ENCODE peak calls at places on chromosomes 3 and 15, in six cellular contexts. X is neuronal stem cell, D is mesendoderm, L is H9, V is IMR-90, I is mesenchymal stem cell. U is an unnamed sample.

GRCh38 chr3:169454823-169455222 is 208.7 kb downstream of the MECOM start:
- DNase-seq in V (peak; percentile 59), I (peak; percentile 5), L (no peak), D (no peak), X (no peak), U (no peak)

GRCh38 chr3:13837751-13838150 is 42.1 kb downstream of the WNT7A start:
- DNase-seq in X (no peak), V (no peak), L (no peak), D (no peak), I (no peak), U (no peak)

GRCh38 chr3:184040010-184040409 is 8.5 kb downstream of the HTR3D start:
- DNase-seq in L (peak; percentile 63), I (peak; percentile 33), D (peak; percentile 74), X (no peak), V (peak; percentile 47), U (peak; percentile 51)

GRCh38 chr3:126102530-126102951 is 18.6 kb upstream of the SLC41A3 start:
- DNase-seq in V (peak; percentile 19), L (no peak), D (no peak), I (no peak), X (no peak), U (no peak)

GRCh38 chr3:186193534-186194450 is 84.9 kb upstream of the ETV5 start:
- DNase-seq in D (peak; percentile 54), V (no peak), I (peak; percentile 31), L (peak; percentile 77), X (peak; percentile 56), U (peak; percentile 80)

GRCh38 chr15:60590935-60591490 is 112.1 kb upstream of the ICE2 start:
- DNase-seq in X (peak; percentile 47), L (peak; percentile 68), D (peak; percentile 72), I (peak; percentile 54), V (peak; percentile 36), U (no peak)

GRCh38 chr3:30913176-30913575 is 18.7 kb upstream of the GADL1 start:
- DNase-seq in V (no peak), D (no peak), L (no peak), X (no peak), I (no peak), U (no peak)

GRCh38 chr3:169455472-169455871 is 208.0 kb downstream of the MECOM start:
- DNase-seq in D (no peak), L (no peak), I (no peak), V (no peak), X (no peak), U (no peak)

GRCh38 chr3:41277790-41278465 is 78.6 kb downstream of the CTNNB1 start:
- DNase-seq in L (peak; percentile 70), D (peak; percentile 48), X (no peak), V (no peak), I (no peak), U (peak; percentile 59)

GRCh38 chr3:122621112-122621511 is 43.7 kb downstream of the PARP15 start:
- DNase-seq in X (no peak), L (no peak), I (no peak), V (no peak), D (no peak), U (no peak)

GRCh38 chr3:42655331-42655888 is 1.9 kb downstream of the ZBTB47 start:
- DNase-seq in D (peak; percentile 28), L (peak; percentile 38), X (no peak), V (no peak), I (peak; percentile 15), U (no peak)

GRCh38 chr3:108461641-108462040 is 48.8 kb downstream of the MYH15 start:
- DNase-seq in D (peak; percentile 50), X (no peak), I (no peak), V (peak; percentile 26), L (no peak), U (no peak)

GRCh38 chr3:171323934-171324535 is 136.2 kb downstream of the TNIK start:
- DNase-seq in V (peak; percentile 43), L (no peak), X (no peak), D (no peak), I (peak; percentile 32), U (no peak)

GRCh38 chr3:11240496-11240895 is 31.7 kb upstream of the ATG7 start:
- DNase-seq in V (no peak), D (no peak), L (no peak), X (no peak), I (no peak), U (no peak)

GRCh38 chr3:107432646-107433045 is 55.4 kb downstream of the CCDC54 start:
- DNase-seq in V (no peak), I (no peak), D (peak; percentile 16), X (no peak), L (no peak), U (no peak)

GRCh38 chr3:107430214-107431047 is 53.2 kb downstream of the CCDC54 start:
- DNase-seq in L (peak; percentile 41), I (peak; percentile 62), D (peak; percentile 47), V (peak; percentile 19), X (peak; percentile 21), U (no peak)

GRCh38 chr3:107432013-107432515 is 54.8 kb downstream of the CCDC54 start:
- DNase-seq in D (peak; percentile 85), L (peak; percentile 25), X (no peak), V (peak; percentile 10), I (no peak), U (no peak)

GRCh38 chr3:107431048-107431297 is 53.7 kb downstream of the CCDC54 start:
- DNase-seq in V (peak; percentile 1), D (no peak), I (peak; percentile 51), L (no peak), X (no peak), U (no peak)

GRCh38 chr3:107431298-107432012 is 54.2 kb downstream of the CCDC54 start:
- DNase-seq in V (peak; percentile 50), I (peak; percentile 80), X (peak; percentile 43), D (peak; percentile 96), L (peak; percentile 84), U (peak; percentile 83)
- H2AK5ac ChIP-seq in V (peak overlapping the region; percentile 10), I (no peak overlapping the region), X (no peak overlapping the region), D (no peak overlapping the region), L (no peak overlapping the region), U (no peak overlapping the region)

DNA sequence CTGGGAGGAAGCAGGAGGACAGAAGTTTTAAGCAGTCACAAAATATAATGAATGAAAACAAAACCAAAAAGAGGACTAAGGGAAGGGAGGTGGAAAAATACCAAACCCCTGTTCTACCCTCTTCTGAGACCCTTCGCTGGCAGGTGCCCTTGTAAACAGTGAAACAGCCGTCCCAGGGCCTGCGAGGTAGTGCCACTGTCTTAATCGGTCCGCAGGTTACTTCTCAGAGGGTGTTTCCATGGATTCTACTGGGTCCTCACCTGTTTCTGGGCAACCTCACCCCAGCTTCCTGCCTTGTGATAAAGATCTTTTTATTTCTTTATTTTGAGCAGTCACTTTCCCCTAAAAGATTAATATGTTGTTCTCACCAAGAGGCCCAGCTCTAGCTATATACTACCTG is 65.3 kb downstream of the SLC30A4 start:
- DNase-seq in D (no peak), I (no peak), V (no peak), L (no peak), X (no peak), U (no peak)
- H2AK5ac ChIP-seq in D (no peak overlapping the region), I (peak overlapping the region; percentile 5), V (peak overlapping the region; percentile 72), L (no peak overlapping the region), X (no peak overlapping the region), U (no peak overlapping the region)

DNA sequence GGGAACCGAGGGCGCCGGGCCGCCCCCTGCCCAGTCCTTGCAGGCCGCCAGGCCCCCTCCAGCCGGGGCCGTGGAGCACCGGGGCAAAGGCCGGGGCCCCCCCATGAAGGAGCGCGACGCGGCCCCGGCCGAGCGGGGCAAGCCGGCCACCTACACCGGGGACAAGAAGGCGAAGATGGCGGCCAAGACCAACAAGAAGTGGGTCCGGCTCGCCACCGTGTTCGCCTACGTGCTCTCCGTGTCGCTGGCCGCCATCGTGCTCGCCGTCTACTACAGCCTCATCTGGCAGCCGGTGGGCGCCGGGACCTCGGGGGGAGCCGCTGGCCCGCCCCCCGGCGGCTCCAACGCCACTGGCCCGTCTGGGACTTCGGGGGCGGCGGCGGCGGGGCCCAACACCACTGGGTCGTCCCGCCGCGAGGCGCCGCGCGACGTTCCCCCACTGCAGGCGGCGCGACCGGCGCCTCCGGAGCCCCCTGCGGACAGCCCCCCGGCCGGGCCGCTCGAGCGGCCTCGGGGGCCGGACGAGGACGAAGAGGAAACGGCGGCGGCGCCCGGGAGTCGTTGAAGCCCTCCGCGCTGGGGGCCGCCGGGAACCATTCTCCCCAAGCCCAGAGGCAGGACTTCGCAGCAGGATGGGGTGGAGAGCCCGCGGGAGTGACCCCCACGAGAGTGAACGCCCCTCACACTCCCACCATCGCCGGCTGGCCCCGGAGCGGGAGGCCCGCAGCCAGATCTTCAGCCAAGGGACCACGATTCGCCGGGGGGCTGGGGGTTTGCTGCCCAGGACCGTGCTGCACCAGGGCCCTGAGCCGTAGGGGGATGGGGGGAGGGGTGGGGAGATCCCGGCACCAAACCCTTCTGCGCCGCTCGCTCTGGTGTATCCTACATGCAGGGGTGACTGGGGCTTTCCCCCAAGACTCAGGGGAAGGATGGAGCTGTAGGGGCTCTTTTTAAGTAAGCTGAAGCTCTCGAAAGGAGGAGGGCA is 753 bp downstream of the INAFM2 start:
- DNase-seq in L (no peak), I (peak; percentile 36), D (no peak), V (no peak), X (no peak), U (no peak)
- H2AK5ac ChIP-seq in L (no peak overlapping the region), I (peak overlapping the region; percentile 27), D (no peak overlapping the region), V (peak overlapping the region; percentile 0), X (no peak overlapping the region), U (no peak overlapping the region)

DNA sequence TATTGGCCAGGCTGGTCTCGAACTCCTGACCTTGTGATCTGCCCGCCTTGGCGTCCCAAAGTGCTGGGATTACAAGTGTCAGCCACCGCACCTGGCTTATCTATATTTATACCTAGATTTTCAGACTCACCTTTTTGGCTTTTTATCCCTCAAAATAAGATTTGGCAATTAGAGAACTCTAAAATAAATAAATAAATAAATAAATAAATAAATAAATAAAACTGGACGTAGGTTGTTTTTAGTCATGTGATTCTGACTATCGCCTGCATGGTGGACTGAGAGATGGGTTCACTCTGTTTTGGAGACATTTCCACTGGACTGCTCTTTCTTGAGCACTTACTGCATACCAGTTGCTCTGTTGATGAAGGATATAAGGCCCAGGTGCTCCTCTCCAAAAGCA is 46.2 kb upstream of the AKAP13 start:
- DNase-seq in D (no peak), L (no peak), I (no peak), V (no peak), X (no peak), U (no peak)
- H2AK5ac ChIP-seq in D (no peak overlapping the region), L (no peak overlapping the region), I (peak overlapping the region; percentile 40), V (peak overlapping the region; percentile 27), X (no peak overlapping the region), U (no peak overlapping the region)

U was measured in H1.